ENCODE peak calls at places on chromosomes 16 and 17, in ten cellular contexts. A, P, B, Q, X, T, G, H, I and S are unnamed samples.

GRCh38 chr17:77369544-77369971 is 228.8 kb downstream of the SEC14L1 start:
- DNase-seq in B (no peak), H (no peak), G (no peak), P (no peak), T (no peak), I (no peak), A (no peak), X (no peak), Q (no peak), S (no peak)

GRCh38 chr16:70157477-70158260 is 15.9 kb upstream of the CLEC18C start:
- DNase-seq in G (peak; percentile 18), I (no peak), X (no peak), P (no peak), H (no peak), B (no peak), T (no peak), A (no peak), Q (no peak), S (no peak)

GRCh38 chr17:81476097-81476496 is 36.5 kb downstream of the ACTG1 start:
- DNase-seq in H (no peak), I (no peak), Q (no peak), B (no peak), T (no peak), X (no peak), A (no peak), P (no peak), G (no peak), S (no peak)

GRCh38 chr16:81595676-81596292 is 151.2 kb downstream of the CMIP start:
- DNase-seq in P (no peak), B (no peak), G (no peak), Q (no peak), A (no peak), H (no peak), X (no peak), I (no peak), T (no peak), S (no peak)

GRCh38 chr17:1294157-1294717 is 14.8 kb downstream of the TRARG1 start:
- DNase-seq in A (peak; percentile 18), G (no peak), H (no peak), T (peak; percentile 80), B (no peak), I (peak; percentile 38), X (no peak), P (peak; percentile 63), Q (no peak), S (peak; percentile 78)

GRCh38 chr17:65772989-65773388 is 211.5 kb upstream of the AXIN2 start:
- DNase-seq in I (no peak), X (no peak), G (no peak), B (no peak), A (no peak), Q (no peak), P (no peak), T (no peak), H (no peak), S (no peak)

GRCh38 chr17:79451167-79451566 is 159.7 kb downstream of the RBFOX3 start:
- DNase-seq in B (no peak), H (no peak), P (no peak), G (no peak), X (no peak), A (no peak), I (no peak), T (no peak), Q (no peak), S (no peak)

GRCh38 chr16:89860747-89861304 is 12.6 kb upstream of the TCF25 start:
- DNase-seq in G (peak; percentile 93), X (peak; percentile 81), B (peak; percentile 40), P (peak; percentile 39), I (peak; percentile 70), H (no peak), Q (peak; percentile 37), T (peak; percentile 84), A (peak; percentile 56), S (peak; percentile 62)

GRCh38 chr17:48549909-48550308 is 5.0 kb upstream of the HOXB2 start:
- DNase-seq in T (no peak), X (no peak), Q (no peak), P (no peak), A (no peak), B (no peak), I (no peak), H (no peak), G (no peak), S (no peak)

GRCh38 chr17:43584666-43585102 is 38.5 kb upstream of the ETV4 start:
- DNase-seq in P (no peak), G (no peak), I (no peak), T (no peak), Q (no peak), X (no peak), A (no peak), B (no peak), H (no peak), S (no peak)